ENCODE peak calls at places on chromosomes 13 and 19, in ten cellular contexts. One of them, this sample, is unnamed.
A peak's percentile ranks its signal among the peaks of the same experiment; 100 is the strongest.

GRCh38 chr13:34816543-34816942 is 125.5 kb upstream of the NBEA start:
- DNase-seq in lower leg skin: no peak
- DNase-seq in transverse colon: no peak
- DNase-seq in left lung: no peak
- DNase-seq in stomach: no peak
- DNase-seq in neural progenitor cell: no peak
- DNase-seq in mammary epithelial cell: no peak
- DNase-seq in CD8-positive, alpha-beta T cell: no peak
- DNase-seq in tibial nerve: no peak
- DNase-seq in HFF-Myc: no peak
- DNase-seq in this sample: no peak

GRCh38 chr19:51123381-51124186 is 1.1 kb upstream of the SIGLEC9 start:
- DNase-seq in lower leg skin: peak; percentile 32
- DNase-seq in transverse colon: peak; percentile 26
- DNase-seq in left lung: no peak
- DNase-seq in stomach: peak; percentile 50
- DNase-seq in neural progenitor cell: no peak
- DNase-seq in mammary epithelial cell: no peak
- DNase-seq in CD8-positive, alpha-beta T cell: peak; percentile 71
- DNase-seq in tibial nerve: peak; percentile 51
- DNase-seq in HFF-Myc: no peak
- DNase-seq in this sample: peak; percentile 33

GRCh38 chr13:53321301-53321700 is 292.7 kb downstream of the OLFM4 start:
- DNase-seq in lower leg skin: no peak
- DNase-seq in transverse colon: no peak
- DNase-seq in left lung: no peak
- DNase-seq in stomach: no peak
- DNase-seq in neural progenitor cell: no peak
- DNase-seq in mammary epithelial cell: no peak
- DNase-seq in CD8-positive, alpha-beta T cell: no peak
- DNase-seq in tibial nerve: no peak
- DNase-seq in HFF-Myc: no peak
- DNase-seq in this sample: no peak

GRCh38 chr13:30997697-30998547 is 65.5 kb downstream of the TEX26 start:
- DNase-seq in lower leg skin: no peak
- DNase-seq in transverse colon: no peak
- DNase-seq in left lung: no peak
- DNase-seq in stomach: no peak
- DNase-seq in neural progenitor cell: no peak
- DNase-seq in mammary epithelial cell: no peak
- DNase-seq in CD8-positive, alpha-beta T cell: no peak
- DNase-seq in tibial nerve: no peak
- DNase-seq in HFF-Myc: no peak
- DNase-seq in this sample: no peak

GRCh38 chr13:71677114-71677513 is 189.9 kb downstream of the DACH1 start:
- DNase-seq in lower leg skin: no peak
- DNase-seq in transverse colon: no peak
- DNase-seq in left lung: no peak
- DNase-seq in stomach: no peak
- DNase-seq in neural progenitor cell: no peak
- DNase-seq in mammary epithelial cell: no peak
- DNase-seq in CD8-positive, alpha-beta T cell: no peak
- DNase-seq in tibial nerve: no peak
- DNase-seq in HFF-Myc: no peak
- DNase-seq in this sample: no peak

GRCh38 chr19:54339646-54340358 is 840 bp upstream of the LILRA4 start:
- DNase-seq in lower leg skin: no peak
- DNase-seq in transverse colon: no peak
- DNase-seq in left lung: no peak
- DNase-seq in stomach: no peak
- DNase-seq in neural progenitor cell: no peak
- DNase-seq in mammary epithelial cell: no peak
- DNase-seq in CD8-positive, alpha-beta T cell: no peak
- DNase-seq in tibial nerve: no peak
- DNase-seq in HFF-Myc: no peak
- DNase-seq in this sample: no peak

GRCh38 chr19:6071103-6071485 is 39.2 kb downstream of the RFX2 start:
- DNase-seq in lower leg skin: no peak
- DNase-seq in transverse colon: no peak
- DNase-seq in left lung: no peak
- DNase-seq in stomach: no peak
- DNase-seq in neural progenitor cell: no peak
- DNase-seq in mammary epithelial cell: no peak
- DNase-seq in CD8-positive, alpha-beta T cell: no peak
- DNase-seq in tibial nerve: no peak
- DNase-seq in HFF-Myc: no peak
- DNase-seq in this sample: no peak

GRCh38 chr13:109376936-109377335 is 409.4 kb downstream of the IRS2 start:
- DNase-seq in lower leg skin: no peak
- DNase-seq in transverse colon: no peak
- DNase-seq in left lung: no peak
- DNase-seq in stomach: no peak
- DNase-seq in neural progenitor cell: no peak
- DNase-seq in mammary epithelial cell: no peak
- DNase-seq in CD8-positive, alpha-beta T cell: no peak
- DNase-seq in tibial nerve: no peak
- DNase-seq in HFF-Myc: no peak
- DNase-seq in this sample: no peak

GRCh38 chr19:57978586-57979289 is 4.4 kb upstream of the C19orf18 start:
- DNase-seq in lower leg skin: no peak
- DNase-seq in transverse colon: no peak
- DNase-seq in left lung: no peak
- DNase-seq in stomach: no peak
- DNase-seq in neural progenitor cell: no peak
- DNase-seq in mammary epithelial cell: no peak
- DNase-seq in CD8-positive, alpha-beta T cell: no peak
- DNase-seq in tibial nerve: no peak
- DNase-seq in HFF-Myc: no peak
- DNase-seq in this sample: no peak

GRCh38 chr19:10858204-10858828 is 10.1 kb downstream of the C19orf38 start:
- DNase-seq in lower leg skin: no peak
- DNase-seq in transverse colon: no peak
- DNase-seq in left lung: peak; percentile 33
- DNase-seq in stomach: no peak
- DNase-seq in neural progenitor cell: peak; percentile 72
- DNase-seq in mammary epithelial cell: no peak
- DNase-seq in CD8-positive, alpha-beta T cell: peak; percentile 44
- DNase-seq in tibial nerve: no peak
- DNase-seq in HFF-Myc: no peak
- DNase-seq in this sample: no peak

DNA sequence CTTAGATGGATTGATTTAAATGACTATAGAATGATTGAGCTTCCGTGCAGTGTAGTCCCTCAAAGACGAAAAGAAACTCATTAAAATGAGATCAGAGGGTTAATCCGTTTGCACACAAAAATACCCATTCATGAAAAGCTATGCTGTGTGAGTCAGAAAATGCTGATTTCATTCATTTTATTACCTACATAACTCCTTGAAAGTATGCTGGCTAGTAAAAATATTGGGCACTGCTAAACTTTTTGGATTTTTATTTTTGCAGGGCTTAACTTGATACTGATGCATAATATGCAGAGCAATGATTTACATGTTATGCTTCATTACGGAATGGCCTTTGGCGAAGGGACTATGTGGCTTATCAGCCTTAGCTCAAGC is 54.2 kb downstream of the WDFY2 start:
- DNase-seq in lower leg skin: no peak
- DNase-seq in transverse colon: no peak
- DNase-seq in left lung: no peak
- DNase-seq in stomach: no peak
- DNase-seq in neural progenitor cell: peak; percentile 31
- DNase-seq in mammary epithelial cell: peak; percentile 43
- DNase-seq in CD8-positive, alpha-beta T cell: no peak
- DNase-seq in tibial nerve: no peak
- DNase-seq in HFF-Myc: no peak
- DNase-seq in this sample: no peak
- TF ChIP-seq CTCF in lower leg skin: no peak
- TF ChIP-seq CTCF in transverse colon: no peak
- TF ChIP-seq CTCF in left lung: no peak
- TF ChIP-seq CTCF in stomach: no peak
- TF ChIP-seq CTCF in neural progenitor cell: no peak
- TF ChIP-seq CTCF in mammary epithelial cell: no peak
- TF ChIP-seq CTCF in CD8-positive, alpha-beta T cell: no peak
- TF ChIP-seq CTCF in tibial nerve: no peak
- TF ChIP-seq CTCF in HFF-Myc: no peak
- TF ChIP-seq CTCF in this sample: no peak

DNA sequence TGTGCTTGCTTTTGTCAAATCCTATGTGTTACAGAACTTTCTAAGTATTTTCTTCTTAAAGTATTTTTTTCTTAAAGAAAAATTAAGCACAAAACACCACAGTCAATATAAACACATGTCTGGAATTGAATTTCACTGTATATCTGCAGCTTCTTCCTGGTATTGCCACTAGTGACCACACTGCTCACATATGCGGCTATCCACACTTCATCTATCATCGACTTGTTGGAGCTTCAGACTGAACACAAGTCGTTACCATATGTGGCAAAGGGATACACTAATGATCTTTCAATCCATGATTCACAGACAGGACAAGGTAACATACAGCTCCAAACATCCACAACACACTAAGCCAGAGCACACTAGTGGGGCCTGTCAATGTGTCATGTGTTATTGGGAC is 498.4 kb upstream of the ARGLU1 start:
- DNase-seq in lower leg skin: no peak
- DNase-seq in transverse colon: no peak
- DNase-seq in left lung: no peak
- DNase-seq in stomach: no peak
- DNase-seq in neural progenitor cell: no peak
- DNase-seq in mammary epithelial cell: no peak
- DNase-seq in CD8-positive, alpha-beta T cell: no peak
- DNase-seq in tibial nerve: no peak
- DNase-seq in HFF-Myc: no peak
- DNase-seq in this sample: no peak
- H3K4me3 ChIP-seq in lower leg skin: no peak overlapping the region
- H3K4me3 ChIP-seq in transverse colon: no peak overlapping the region
- H3K4me3 ChIP-seq in left lung: no peak overlapping the region
- H3K4me3 ChIP-seq in stomach: no peak overlapping the region
- H3K4me3 ChIP-seq in neural progenitor cell: no peak overlapping the region
- H3K4me3 ChIP-seq in mammary epithelial cell: no peak overlapping the region
- H3K4me3 ChIP-seq in CD8-positive, alpha-beta T cell: no peak overlapping the region
- H3K4me3 ChIP-seq in tibial nerve: no peak overlapping the region
- H3K4me3 ChIP-seq in HFF-Myc: no peak overlapping the region
- H3K4me3 ChIP-seq in this sample: no peak overlapping the region

GRCh38 chr19:36030264-36031148 is 2.2 kb downstream of the CLIP3 start:
- DNase-seq in lower leg skin: no peak
- DNase-seq in transverse colon: no peak
- DNase-seq in left lung: no peak
- DNase-seq in stomach: no peak
- DNase-seq in neural progenitor cell: no peak
- DNase-seq in mammary epithelial cell: peak; percentile 53
- DNase-seq in CD8-positive, alpha-beta T cell: no peak
- DNase-seq in tibial nerve: no peak
- DNase-seq in HFF-Myc: no peak
- DNase-seq in this sample: no peak

GRCh38 chr19:36031308-36031707 is 1.4 kb downstream of the CLIP3 start:
- DNase-seq in lower leg skin: no peak
- DNase-seq in transverse colon: no peak
- DNase-seq in left lung: no peak
- DNase-seq in stomach: no peak
- DNase-seq in neural progenitor cell: no peak
- DNase-seq in mammary epithelial cell: no peak
- DNase-seq in CD8-positive, alpha-beta T cell: no peak
- DNase-seq in tibial nerve: no peak
- DNase-seq in HFF-Myc: no peak
- DNase-seq in this sample: no peak

GRCh38 chr19:36027696-36028095 is 5.0 kb downstream of the CLIP3 start:
- DNase-seq in lower leg skin: no peak
- DNase-seq in transverse colon: no peak
- DNase-seq in left lung: no peak
- DNase-seq in stomach: no peak
- DNase-seq in neural progenitor cell: no peak
- DNase-seq in mammary epithelial cell: no peak
- DNase-seq in CD8-positive, alpha-beta T cell: no peak
- DNase-seq in tibial nerve: no peak
- DNase-seq in HFF-Myc: no peak
- DNase-seq in this sample: no peak

GRCh38 chr19:36028313-36029041 is 4.2 kb downstream of the CLIP3 start:
- DNase-seq in lower leg skin: no peak
- DNase-seq in transverse colon: no peak
- DNase-seq in left lung: no peak
- DNase-seq in stomach: no peak
- DNase-seq in neural progenitor cell: no peak
- DNase-seq in mammary epithelial cell: no peak
- DNase-seq in CD8-positive, alpha-beta T cell: no peak
- DNase-seq in tibial nerve: no peak
- DNase-seq in HFF-Myc: no peak
- DNase-seq in this sample: no peak

DNA sequence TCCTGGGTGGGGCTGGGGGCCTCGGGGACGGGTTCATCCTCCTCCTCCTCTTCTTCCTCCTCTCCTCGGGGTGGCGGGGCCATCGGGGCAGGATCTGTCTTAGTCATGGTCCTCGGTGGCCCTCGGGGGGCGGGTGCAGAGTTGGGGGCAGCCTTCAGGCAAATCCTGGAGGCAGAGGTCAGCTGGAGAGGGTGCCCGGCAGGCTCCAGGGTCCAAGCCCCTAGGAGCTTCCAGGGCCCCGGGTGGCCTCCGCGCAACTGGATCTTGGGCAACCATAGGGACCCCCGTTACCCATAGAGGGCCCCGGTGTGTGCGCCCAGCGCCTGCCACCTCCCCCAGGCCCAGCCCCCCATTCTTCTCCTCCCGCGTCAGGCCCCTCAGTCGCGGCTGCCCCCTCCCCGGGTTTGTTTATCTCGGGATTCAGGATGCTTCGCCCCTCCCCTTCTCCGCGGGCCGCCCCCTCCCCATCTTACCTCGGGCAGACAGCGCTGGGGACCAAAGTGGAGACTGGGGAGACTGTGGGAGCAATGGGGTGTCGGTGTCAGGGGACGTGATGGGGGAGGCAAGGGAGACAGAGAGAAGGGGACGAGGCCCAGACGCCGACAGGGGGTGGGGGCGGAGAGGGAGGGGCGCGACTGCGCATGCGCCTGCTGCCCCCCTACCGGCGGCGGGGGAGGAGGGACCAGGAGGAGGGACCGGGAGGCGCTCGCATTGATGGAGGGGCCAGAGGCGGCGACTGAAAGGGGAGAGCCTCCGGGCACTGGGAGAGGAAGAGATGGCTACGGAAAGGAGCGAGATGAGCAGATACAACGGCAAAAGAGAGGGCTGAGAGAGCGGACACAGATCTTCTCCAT is at the start of gene CLIP3:
- DNase-seq in lower leg skin: no peak
- DNase-seq in transverse colon: peak; percentile 45
- DNase-seq in left lung: no peak
- DNase-seq in stomach: no peak
- DNase-seq in neural progenitor cell: peak; percentile 91
- DNase-seq in mammary epithelial cell: no peak
- DNase-seq in CD8-positive, alpha-beta T cell: peak; percentile 40
- DNase-seq in tibial nerve: peak; percentile 34
- DNase-seq in HFF-Myc: no peak
- DNase-seq in this sample: peak; percentile 57
- TF ChIP-seq CTCF in lower leg skin: no peak
- TF ChIP-seq CTCF in transverse colon: no peak
- TF ChIP-seq CTCF in left lung: no peak
- TF ChIP-seq CTCF in stomach: no peak
- TF ChIP-seq CTCF in neural progenitor cell: peak; percentile 7
- TF ChIP-seq CTCF in mammary epithelial cell: no peak
- TF ChIP-seq CTCF in CD8-positive, alpha-beta T cell: no peak
- TF ChIP-seq CTCF in tibial nerve: no peak
- TF ChIP-seq CTCF in HFF-Myc: no peak
- TF ChIP-seq CTCF in this sample: no peak

DNA sequence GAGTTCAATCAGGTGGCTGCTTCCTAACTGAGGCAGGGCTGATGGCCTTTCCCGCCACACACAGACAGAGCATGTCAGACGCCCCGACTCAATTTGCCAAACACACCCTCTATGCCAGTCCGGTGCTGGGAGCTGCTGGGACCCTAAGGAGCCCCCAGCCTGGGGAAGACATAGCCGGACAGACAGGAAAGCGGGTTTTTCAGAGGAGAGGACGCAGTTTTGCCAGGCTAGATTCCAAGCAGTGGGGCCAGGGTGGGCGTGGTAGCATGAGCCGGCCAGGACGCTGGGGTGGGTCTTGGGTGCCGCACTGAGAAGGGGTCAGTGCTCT is 19.8 kb downstream of the MAST3 start:
- DNase-seq in lower leg skin: no peak
- DNase-seq in transverse colon: no peak
- DNase-seq in left lung: no peak
- DNase-seq in stomach: no peak
- DNase-seq in neural progenitor cell: no peak
- DNase-seq in mammary epithelial cell: no peak
- DNase-seq in CD8-positive, alpha-beta T cell: no peak
- DNase-seq in tibial nerve: no peak
- DNase-seq in HFF-Myc: no peak
- DNase-seq in this sample: no peak
- H3K4me3 ChIP-seq in lower leg skin: no peak overlapping the region
- H3K4me3 ChIP-seq in transverse colon: no peak overlapping the region
- H3K4me3 ChIP-seq in left lung: peak overlapping the region; percentile 68
- H3K4me3 ChIP-seq in stomach: peak overlapping the region; percentile 78
- H3K4me3 ChIP-seq in neural progenitor cell: peak overlapping the region; percentile 79
- H3K4me3 ChIP-seq in mammary epithelial cell: peak overlapping the region; percentile 40
- H3K4me3 ChIP-seq in CD8-positive, alpha-beta T cell: peak overlapping the region; percentile 36
- H3K4me3 ChIP-seq in tibial nerve: peak overlapping the region; percentile 24
- H3K4me3 ChIP-seq in HFF-Myc: peak overlapping the region; percentile 28
- H3K4me3 ChIP-seq in this sample: peak overlapping the region; percentile 48

This sample was measured in Peyer's patch.